ENCODE peak calls at places on chromosomes 2 and 18, in nine cellular contexts. G is lower leg skin, N is glutamatergic neuron, S is bronchial epithelial cell, K is coronary artery, R is tibial artery, D is HFFc6, P is nephron progenitor cell, T is hepatocyte. B is an unnamed sample.

GRCh38 chr18:76679259-76679658 is 143.1 kb upstream of the ZNF236 start:
- DNase-seq in G (no peak), N (peak), S (no peak), K (no peak), R (no peak), D (no peak), P (peak), T (peak), B (no peak)

GRCh38 chr2:230935132-230935435 is 10.0 kb upstream of the GPR55 start:
- DNase-seq in G (no peak), N (no peak), S (no peak), K (no peak), R (no peak), D (no peak), P (peak), T (no peak), B (no peak)

GRCh38 chr2:225937625-225938024 is 538.1 kb downstream of the NYAP2 start:
- DNase-seq in G (no peak), N (no peak), S (peak), K (no peak), R (no peak), D (no peak), P (no peak), T (peak), B (no peak)

GRCh38 chr2:79860233-79861058 is 347.6 kb downstream of the CTNNA2 start:
- DNase-seq in G (no peak), N (no peak), S (peak), K (no peak), R (no peak), D (peak), P (no peak), T (peak), B (no peak)

GRCh38 chr18:37265382-37265781 is 300.2 kb downstream of the CELF4 start:
- DNase-seq in G (no peak), N (no peak), S (no peak), K (no peak), R (no peak), D (no peak), P (no peak), T (no peak), B (no peak)

GRCh38 chr2:105536175-105536574 is 137.3 kb upstream of the FHL2 start:
- DNase-seq in G (no peak), N (no peak), S (no peak), K (no peak), R (no peak), D (no peak), P (no peak), T (no peak), B (no peak)

GRCh38 chr2:25252291-25253152 is 84.1 kb upstream of the POMC start:
- DNase-seq in G (peak), N (peak), S (no peak), K (no peak), R (peak), D (no peak), P (peak), T (peak), B (no peak)

GRCh38 chr18:2932247-2933181 is 80.4 kb downstream of the LPIN2 start:
- DNase-seq in G (peak), N (no peak), S (peak), K (no peak), R (no peak), D (peak), P (peak), T (peak), B (peak)

GRCh38 chr18:58438161-58438983 is 190.5 kb downstream of the ALPK2 start:
- DNase-seq in G (no peak), N (no peak), S (no peak), K (no peak), R (no peak), D (no peak), P (no peak), T (no peak), B (no peak)

GRCh38 chr18:78902795-78903435 is 76.7 kb upstream of the SALL3 start:
- DNase-seq in G (no peak), N (no peak), S (no peak), K (peak), R (no peak), D (no peak), P (no peak), T (no peak), B (no peak)

GRCh38 chr2:11744631-11745394 is 1.6 kb upstream of the LPIN1 start:
- DNase-seq in G (no peak), N (peak), S (no peak), K (no peak), R (no peak), D (peak), P (no peak), T (peak), B (no peak)

GRCh38 chr18:59485382-59485781 is 126.3 kb upstream of the LMAN1 start:
- DNase-seq in G (no peak), N (no peak), S (no peak), K (no peak), R (no peak), D (no peak), P (no peak), T (no peak), B (no peak)

GRCh38 chr2:45264227-45265225 is 255.3 kb upstream of the SIX2 start:
- DNase-seq in G (no peak), N (no peak), S (peak), K (peak), R (no peak), D (peak), P (no peak), T (no peak), B (no peak)

GRCh38 chr2:218546012-218546411 is 22.1 kb downstream of the USP37 start:
- DNase-seq in G (no peak), N (no peak), S (no peak), K (no peak), R (no peak), D (no peak), P (no peak), T (no peak), B (no peak)

GRCh38 chr18:23453657-23454011 is 547 bp downstream of the RIOK3 start:
- DNase-seq in G (no peak), N (no peak), S (peak), K (no peak), R (no peak), D (peak), P (no peak), T (peak), B (peak)

GRCh38 chr2:96325884-96326255 is 753 bp downstream of the ITPRIPL1 start:
- DNase-seq in G (no peak), N (no peak), S (no peak), K (no peak), R (no peak), D (no peak), P (no peak), T (no peak), B (no peak)

GRCh38 chr2:152497481-152498052 is 162.6 kb downstream of the FMNL2 start:
- DNase-seq in G (no peak), N (no peak), S (peak), K (no peak), R (no peak), D (no peak), P (no peak), T (peak), B (no peak)

GRCh38 chr2:234679766-234680687 is 183.1 kb upstream of the ARL4C start:
- DNase-seq in G (peak), N (no peak), S (peak), K (no peak), R (peak), D (peak), P (no peak), T (peak), B (peak)

GRCh38 chr18:80191907-80192652 is 55.2 kb downstream of the PARD6G start:
- DNase-seq in G (no peak), N (no peak), S (no peak), K (peak), R (no peak), D (no peak), P (no peak), T (no peak), B (no peak)

GRCh38 chr18:38851526-38851925 is 1285.9 kb upstream of the CELF4 start:
- DNase-seq in G (no peak), N (no peak), S (peak), K (no peak), R (no peak), D (no peak), P (no peak), T (no peak), B (no peak)

GRCh38 chr2:172955587-172955986 is 120.1 kb upstream of the MAP3K20 start:
- DNase-seq in G (no peak), N (no peak), S (no peak), K (no peak), R (no peak), D (no peak), P (no peak), T (no peak), B (no peak)

GRCh38 chr18:12278153-12278764 is 24.1 kb downstream of the CIDEA start:
- DNase-seq in G (no peak), N (no peak), S (peak), K (no peak), R (no peak), D (no peak), P (no peak), T (no peak), B (no peak)

GRCh38 chr18:2699001-2699400 is 43.5 kb downstream of the SMCHD1 start:
- DNase-seq in G (no peak), N (no peak), S (no peak), K (no peak), R (no peak), D (no peak), P (no peak), T (no peak), B (no peak)

GRCh38 chr2:30926606-30927005 is 119.4 kb upstream of the CAPN13 start:
- DNase-seq in G (no peak), N (no peak), S (no peak), K (no peak), R (no peak), D (no peak), P (no peak), T (no peak), B (no peak)

DNA sequence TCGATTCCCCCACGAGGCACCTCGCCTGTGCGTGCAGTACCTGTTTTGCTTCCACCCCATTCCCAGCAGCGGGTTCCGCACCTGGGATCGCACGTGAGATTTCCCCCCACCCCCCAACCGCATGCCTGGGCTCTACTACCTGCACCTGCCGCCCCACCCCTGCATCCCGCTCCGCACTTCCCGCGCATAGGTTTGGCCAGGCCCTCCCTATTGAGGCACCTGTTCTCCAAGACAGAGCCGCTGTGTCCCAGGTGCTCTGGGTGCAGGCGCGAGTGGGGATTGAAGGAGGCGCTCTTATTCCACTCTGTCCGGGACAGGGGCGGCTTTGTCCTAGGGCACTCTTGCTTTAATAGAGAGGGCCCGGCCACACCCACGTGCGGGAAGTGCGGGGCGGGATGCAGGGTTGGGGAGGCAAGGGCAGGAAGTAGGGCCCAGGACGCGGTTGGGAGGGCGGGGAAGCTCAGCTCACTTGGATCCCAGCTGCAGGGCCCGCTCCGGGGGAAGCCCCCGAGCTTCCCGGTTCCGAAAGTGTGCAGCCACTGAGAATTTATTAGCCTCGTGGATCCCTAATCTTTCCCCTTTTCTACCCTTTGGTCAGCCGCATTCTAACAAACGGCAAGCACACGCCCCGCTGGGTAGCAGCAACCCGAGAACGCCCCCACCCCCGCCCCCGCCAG is 698 bp upstream of the MOCOS start:
- DNase-seq in G (no peak), N (no peak), S (no peak), K (no peak), R (peak), D (no peak), P (peak), T (peak), B (no peak)
- TF ChIP-seq CTCF in G (no peak), N (no peak), S (no peak), K (no peak), R (no peak), D (no peak), P (no peak), T (no peak), B (no peak)

DNA sequence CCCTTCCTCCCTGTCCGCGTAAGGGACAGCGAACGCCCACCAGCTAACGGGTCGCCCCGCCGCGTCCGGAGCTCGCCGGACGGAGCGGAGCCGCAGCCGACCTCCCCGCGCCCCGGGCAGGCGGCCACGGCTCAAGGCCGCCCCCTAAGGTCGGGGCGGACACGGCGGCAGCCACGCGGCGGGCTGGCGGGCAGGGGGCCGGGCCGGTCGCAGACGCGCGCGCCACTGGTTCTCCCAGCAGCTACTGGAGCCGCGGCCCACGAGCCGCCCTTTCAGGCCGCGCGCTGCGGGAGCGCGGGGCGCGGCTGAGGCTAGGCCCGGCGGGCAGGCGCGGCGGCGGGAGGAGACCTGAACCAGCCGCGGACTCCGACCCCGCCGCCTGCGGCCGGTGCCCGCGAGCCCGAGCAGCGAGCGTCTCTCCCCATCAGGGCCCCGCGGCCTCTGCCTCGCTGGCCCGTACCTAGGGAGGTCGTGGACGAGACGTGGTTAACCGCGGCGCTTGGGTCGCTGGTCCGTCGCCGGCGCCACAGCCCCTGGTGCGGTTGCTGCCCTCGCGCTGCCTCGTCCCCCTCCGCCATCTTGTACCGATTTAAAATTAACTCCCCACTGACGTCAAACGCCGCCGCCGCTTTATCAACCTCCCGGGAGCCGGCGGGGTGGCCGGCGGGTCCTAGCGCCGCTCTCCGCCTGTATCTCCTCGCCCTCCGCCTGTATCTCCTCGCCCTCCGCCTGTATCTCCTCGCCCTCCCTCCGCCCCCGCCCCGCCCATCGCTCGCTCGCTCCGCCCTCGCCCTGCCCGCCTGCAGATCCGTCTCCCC is at the start of gene ATL2:
- DNase-seq in G (peak), N (peak), S (peak), K (peak), R (peak), D (peak), P (peak), T (peak), B (peak)
- TF ChIP-seq CTCF in G (no peak), N (peak), S (peak), K (no peak), R (peak), D (peak), P (no peak), T (peak), B (peak)

GRCh38 chr2:168697668-168698121 is 104.7 kb upstream of the NOSTRIN start:
- DNase-seq in G (no peak), N (no peak), S (peak), K (no peak), R (no peak), D (peak), P (no peak), T (peak), B (no peak)
- TF ChIP-seq CTCF in G (no peak), N (no peak), S (peak), K (no peak), R (no peak), D (peak), P (no peak), T (peak), B (peak)

GRCh38 chr2:77147154-77147553 is 375.0 kb downstream of the LRRTM4 start:
- DNase-seq in G (no peak), N (no peak), S (no peak), K (no peak), R (no peak), D (no peak), P (no peak), T (no peak), B (no peak)

GRCh38 chr2:77144772-77145171 is 377.4 kb downstream of the LRRTM4 start:
- DNase-seq in G (no peak), N (no peak), S (no peak), K (no peak), R (no peak), D (no peak), P (no peak), T (no peak), B (no peak)

DNA sequence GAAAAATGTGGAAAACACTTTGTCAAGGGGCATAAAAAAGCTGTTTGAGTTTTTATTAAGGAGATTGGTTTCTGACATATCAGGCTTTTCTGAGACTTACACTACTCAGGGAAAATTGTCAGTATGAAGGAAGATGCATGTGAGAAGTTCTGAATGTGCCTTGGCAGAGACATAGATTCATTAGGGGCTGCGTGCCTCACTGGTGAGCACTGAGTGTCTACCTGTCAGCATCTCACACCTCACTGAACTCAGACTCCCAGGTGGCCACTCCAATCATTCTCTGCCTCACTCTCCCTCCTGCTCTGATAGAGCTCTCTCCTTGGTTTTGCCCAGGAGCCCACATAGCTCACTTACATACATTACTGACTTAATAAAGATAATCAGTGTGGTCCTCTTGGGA is 372.6 kb downstream of the LRRTM4 start:
- DNase-seq in G (no peak), N (no peak), S (no peak), K (no peak), R (no peak), D (no peak), P (no peak), T (no peak), B (no peak)
- TF ChIP-seq CTCF in G (no peak), N (no peak), S (no peak), K (no peak), R (no peak), D (no peak), P (no peak), T (no peak), B (no peak)

GRCh38 chr2:18433872-18434271 is 126.6 kb downstream of the RDH14 start:
- DNase-seq in G (no peak), N (no peak), S (no peak), K (no peak), R (no peak), D (no peak), P (no peak), T (no peak), B (no peak)

GRCh38 chr2:18436408-18437077 is 123.9 kb downstream of the RDH14 start:
- DNase-seq in G (no peak), N (no peak), S (peak), K (no peak), R (no peak), D (no peak), P (no peak), T (peak), B (no peak)

GRCh38 chr2:18437909-18438308 is 122.5 kb downstream of the RDH14 start:
- DNase-seq in G (no peak), N (no peak), S (no peak), K (no peak), R (no peak), D (no peak), P (no peak), T (no peak), B (no peak)

GRCh38 chr2:18432999-18433398 is 127.5 kb downstream of the RDH14 start:
- DNase-seq in G (no peak), N (no peak), S (no peak), K (no peak), R (no peak), D (no peak), P (peak), T (peak), B (no peak)

GRCh38 chr2:18435425-18436037 is 124.9 kb downstream of the RDH14 start:
- DNase-seq in G (peak), N (no peak), S (peak), K (no peak), R (no peak), D (peak), P (peak), T (peak), B (no peak)
- TF ChIP-seq CTCF in G (no peak), N (peak), S (peak), K (peak), R (peak), D (peak), P (peak), T (peak), B (peak)

GRCh38 chr2:132588576-132588975 is 81.4 kb downstream of the LYPD1 start:
- DNase-seq in G (no peak), N (no peak), S (no peak), K (no peak), R (no peak), D (no peak), P (no peak), T (peak), B (no peak)
- TF ChIP-seq CTCF in G (no peak), N (no peak), S (no peak), K (no peak), R (no peak), D (no peak), P (no peak), T (no peak), B (no peak)

GRCh38 chr2:233353769-233354499 is at the start of gene DGKD:
- DNase-seq in G (no peak), N (peak), S (no peak), K (no peak), R (no peak), D (no peak), P (peak), T (peak), B (no peak)
- TF ChIP-seq CTCF in G (no peak), N (peak), S (peak), K (peak), R (peak), D (peak), P (no peak), T (peak), B (peak)